ENCODE peak calls at places on chromosomes 1 and 21, in five cellular contexts. A is astrocyte of the spinal cord, L is ovary, G is SK-N-SH, S is A549. B is an unnamed sample.

GRCh38 chr1:58409826-58410225 is 136.7 kb downstream of the OMA1 start:
- DNase-seq in A (peak; percentile 47), L (no peak), G (no peak), S (no peak), B (no peak)

GRCh38 chr1:195714248-195714647 is 894.0 kb downstream of the KCNT2 start:
- DNase-seq in A (peak; percentile 54), L (no peak), G (no peak), S (no peak), B (no peak)

GRCh38 chr1:163085041-163085903 is 16.1 kb downstream of the RGS4 start:
- DNase-seq in A (no peak), L (no peak), G (no peak), S (no peak), B (no peak)

GRCh38 chr1:200496937-200497336 is 87.1 kb upstream of the ZNF281 start:
- DNase-seq in A (no peak), L (no peak), G (no peak), S (no peak), B (no peak)

GRCh38 chr1:54118704-54119103 is 34.1 kb downstream of the CDCP2 start:
- DNase-seq in A (peak; percentile 76), L (no peak), G (no peak), S (peak; percentile 53), B (no peak)

GRCh38 chr21:14273736-14274538 is 58.0 kb downstream of the RBM11 start:
- DNase-seq in A (no peak), L (no peak), G (no peak), S (no peak), B (peak; percentile 47)

GRCh38 chr1:173267453-173267945 is 60.4 kb upstream of the TNFSF4 start:
- DNase-seq in A (peak; percentile 82), L (no peak), G (no peak), S (no peak), B (no peak)

GRCh38 chr1:236502972-236503639 is 20.7 kb upstream of the LGALS8 start:
- DNase-seq in A (peak; percentile 76), L (no peak), G (no peak), S (peak; percentile 60), B (no peak)

GRCh38 chr1:7500381-7501258 is 270.5 kb upstream of the VAMP3 start:
- DNase-seq in A (no peak), L (no peak), G (no peak), S (no peak), B (no peak)

GRCh38 chr1:66729130-66729922 is 22.9 kb upstream of the DYNLT5 start:
- DNase-seq in A (no peak), L (no peak), G (no peak), S (no peak), B (no peak)

GRCh38 chr1:54379481-54380284 is 26.5 kb downstream of the SSBP3 start:
- DNase-seq in A (no peak), L (peak; percentile 76), G (peak; percentile 68), S (no peak), B (no peak)

GRCh38 chr1:145740269-145740668 is 21.0 kb downstream of the CD160 start:
- DNase-seq in A (peak; percentile 79), L (no peak), G (no peak), S (no peak), B (no peak)

GRCh38 chr1:206833741-206834140 is 31.7 kb upstream of the IL20 start:
- DNase-seq in A (no peak), L (no peak), G (no peak), S (no peak), B (no peak)

GRCh38 chr1:214584805-214585766 is 17.9 kb upstream of the CENPF start:
- DNase-seq in A (peak; percentile 81), L (no peak), G (no peak), S (peak; percentile 41), B (no peak)

GRCh38 chr1:50110656-50111055 is 1.9 kb downstream of the ELAVL4 start:
- DNase-seq in A (no peak), L (no peak), G (no peak), S (no peak), B (no peak)

GRCh38 chr1:48049823-48050539 is 52.8 kb upstream of the TRABD2B start:
- DNase-seq in A (no peak), L (no peak), G (no peak), S (no peak), B (no peak)

GRCh38 chr1:115874929-115875328 is 34.0 kb upstream of the NHLH2 start:
- DNase-seq in A (peak; percentile 45), L (no peak), G (no peak), S (no peak), B (no peak)

GRCh38 chr1:1419363-1419811 is 1.7 kb downstream of the ANKRD65 start:
- DNase-seq in A (no peak), L (peak; percentile 38), G (peak; percentile 33), S (no peak), B (no peak)

GRCh38 chr1:215282557-215282956 is 200.0 kb downstream of the KCNK2 start:
- DNase-seq in A (peak; percentile 9), L (no peak), G (no peak), S (no peak), B (no peak)

GRCh38 chr1:235068155-235069121 is 60.2 kb downstream of the TOMM20 start:
- DNase-seq in A (peak; percentile 78), L (no peak), G (no peak), S (peak; percentile 47), B (no peak)

GRCh38 chr1:19813651-19813960 is 1.5 kb downstream of the RNF186 start:
- DNase-seq in A (no peak), L (no peak), G (no peak), S (no peak), B (no peak)

GRCh38 chr1:19814244-19814661 is 830 bp downstream of the RNF186 start:
- DNase-seq in A (no peak), L (no peak), G (no peak), S (no peak), B (no peak)

GRCh38 chr1:19809044-19809750 is 5.9 kb downstream of the RNF186 start:
- DNase-seq in A (no peak), L (no peak), G (no peak), S (no peak), B (no peak)

GRCh38 chr1:19812875-19813650 is 2.0 kb downstream of the RNF186 start:
- DNase-seq in A (no peak), L (no peak), G (no peak), S (no peak), B (no peak)

GRCh38 chr1:19811206-19811851 is 3.8 kb downstream of the RNF186 start:
- DNase-seq in A (peak; percentile 42), L (no peak), G (peak; percentile 61), S (peak; percentile 24), B (peak; percentile 64)
- TF ChIP-seq CTCF in A (peak; percentile 64), L (no peak), G (peak; percentile 61), S (peak; percentile 41), B (peak; percentile 64)

GRCh38 chr1:70436617-70437236 is 25.7 kb downstream of the CTH start:
- DNase-seq in A (peak; percentile 35), L (no peak), G (no peak), S (no peak), B (no peak)
- TF ChIP-seq CTCF in A (peak; percentile 42), L (peak; percentile 27), G (peak; percentile 65), S (no peak), B (no peak)

DNA sequence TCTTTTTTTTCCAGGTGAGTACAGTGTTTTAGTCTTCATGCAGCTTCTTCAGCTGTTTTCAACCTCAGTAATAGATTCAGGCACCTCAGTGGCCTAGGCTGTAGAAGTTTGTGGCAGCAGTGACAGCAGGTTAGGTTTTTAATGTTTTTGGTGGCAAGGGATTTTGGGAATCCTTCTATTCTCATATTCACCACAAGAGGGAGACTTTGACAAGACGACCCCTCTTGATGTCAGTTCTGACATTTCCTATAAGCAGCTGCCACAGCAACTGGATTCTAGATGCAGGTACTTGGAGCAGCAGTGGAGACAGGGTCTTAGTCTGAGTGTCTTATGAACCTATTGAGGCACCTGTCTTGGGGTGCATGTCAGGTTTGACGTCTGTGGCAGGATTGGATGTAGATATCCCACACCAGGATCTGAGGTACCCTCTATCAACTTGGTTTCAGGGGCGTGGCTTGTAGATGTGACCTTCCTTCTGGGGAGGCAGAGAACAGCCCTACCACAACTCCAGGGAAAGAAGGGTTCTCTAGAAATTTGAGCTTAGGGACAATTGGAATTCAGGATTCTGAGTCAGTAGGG is 1104.2 kb upstream of the TMPRSS15 start:
- DNase-seq in A (no peak), L (no peak), G (peak; percentile 20), S (no peak), B (no peak)
- TF ChIP-seq CTCF in A (peak; percentile 8), L (no peak), G (peak; percentile 34), S (no peak), B (peak; percentile 83)

GRCh38 chr1:198030682-198031081 is 113.5 kb downstream of the LHX9 start:
- DNase-seq in A (peak; percentile 13), L (no peak), G (no peak), S (no peak), B (no peak)
- TF ChIP-seq CTCF in A (no peak), L (no peak), G (no peak), S (no peak), B (no peak)

GRCh38 chr1:153827168-153827964 is 52.2 kb downstream of the SLC27A3 start:
- DNase-seq in A (no peak), L (no peak), G (no peak), S (no peak), B (no peak)
- TF ChIP-seq CTCF in A (peak; percentile 18), L (no peak), G (peak; percentile 35), S (no peak), B (no peak)

DNA sequence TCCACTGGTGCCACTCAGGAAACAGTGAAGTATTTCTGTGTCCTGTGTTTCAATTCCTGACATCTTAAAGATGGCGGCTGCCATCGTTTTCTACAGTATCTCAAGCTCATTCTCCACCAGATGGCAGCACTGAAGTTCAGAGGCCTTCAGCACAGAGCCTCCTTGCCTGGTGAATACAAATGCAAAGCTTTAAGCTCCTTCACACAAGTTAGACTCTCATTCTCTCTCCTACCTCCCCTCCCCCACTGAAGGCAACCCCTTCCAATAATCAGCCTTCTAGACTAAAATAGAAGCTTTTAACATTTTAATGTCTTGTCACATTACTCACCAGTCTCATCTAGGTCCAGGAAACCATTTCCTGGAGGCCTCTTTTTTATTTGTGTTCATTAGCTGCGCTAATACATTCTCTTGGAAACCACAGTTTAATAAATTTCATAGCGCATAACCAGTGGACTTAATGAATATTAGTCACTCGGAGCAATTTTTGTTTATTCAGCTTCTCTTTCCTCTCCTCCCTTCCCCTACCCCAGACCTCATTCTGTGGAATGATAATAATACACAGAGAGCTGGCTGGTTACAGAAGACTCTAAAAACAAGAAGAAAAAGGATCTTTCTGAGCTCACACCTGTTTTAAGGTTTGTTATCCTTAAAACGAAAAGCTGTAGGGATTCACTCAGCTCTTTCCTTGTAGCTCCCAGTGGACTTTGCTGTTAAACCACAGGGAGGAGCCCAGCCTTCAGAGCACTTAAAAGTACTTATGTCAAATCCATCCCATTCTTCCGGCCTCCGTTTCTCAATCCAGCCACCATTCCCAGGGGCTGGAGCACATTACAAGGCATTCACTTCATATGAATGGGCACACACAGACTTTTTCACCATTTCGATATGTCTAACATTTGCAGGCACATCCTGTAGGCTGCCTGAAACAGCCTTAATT is 384.9 kb downstream of the HLX start:
- DNase-seq in A (peak; percentile 91), L (no peak), G (peak; percentile 50), S (peak; percentile 43), B (peak; percentile 63)
- TF ChIP-seq CTCF in A (peak; percentile 65), L (no peak), G (peak; percentile 83), S (peak; percentile 44), B (peak; percentile 73)

DNA sequence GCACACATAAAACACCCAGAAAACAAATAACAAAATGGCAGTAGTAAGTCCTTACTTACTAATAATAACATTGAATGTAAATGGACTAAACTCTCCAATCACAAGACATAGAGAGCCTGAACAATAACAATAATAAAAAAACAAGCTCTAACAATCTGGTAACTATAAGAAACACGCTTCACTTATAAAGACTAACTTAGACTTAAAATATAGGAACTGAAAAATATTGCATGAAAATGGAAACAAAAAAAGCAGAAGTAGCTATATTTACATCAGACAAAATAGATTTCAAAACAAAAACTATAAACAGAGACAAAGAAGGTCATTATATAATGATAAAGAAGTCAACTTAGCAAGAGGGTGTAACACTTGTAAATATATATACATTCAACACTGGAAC is 83.1 kb upstream of the LYPLAL1 start:
- DNase-seq in A (no peak), L (no peak), G (no peak), S (no peak), B (no peak)
- TF ChIP-seq CTCF in A (no peak), L (no peak), G (no peak), S (no peak), B (no peak)